ENCODE peak calls at places on chromosomes 13 and 19, in five cellular contexts. One of them, this sample, is unnamed.

GRCh38 chr13:32261567-32261966 is 53.6 kb downstream of the ZAR1L start:
- DNase-seq in fibroblast of villous mesenchyme: peak
- DNase-seq in left ventricle myocardium inferior: peak
- DNase-seq in NB4: no peak
- DNase-seq in AG04450: peak
- DNase-seq in this sample: peak

GRCh38 chr13:94210826-94211225 is 268.7 kb downstream of the DCT start:
- DNase-seq in fibroblast of villous mesenchyme: peak
- DNase-seq in left ventricle myocardium inferior: no peak
- DNase-seq in NB4: peak
- DNase-seq in AG04450: no peak
- DNase-seq in this sample: no peak

GRCh38 chr19:33203529-33203928 is 9.4 kb downstream of the LRP3 start:
- DNase-seq in fibroblast of villous mesenchyme: no peak
- DNase-seq in left ventricle myocardium inferior: no peak
- DNase-seq in NB4: no peak
- DNase-seq in AG04450: no peak
- DNase-seq in this sample: no peak

GRCh38 chr13:93151277-93151676 is 75.3 kb upstream of the GPC6 start:
- DNase-seq in fibroblast of villous mesenchyme: peak
- DNase-seq in left ventricle myocardium inferior: no peak
- DNase-seq in NB4: peak
- DNase-seq in AG04450: peak
- DNase-seq in this sample: peak

GRCh38 chr19:15418112-15418587 is 638 bp downstream of the AKAP8L start:
- DNase-seq in fibroblast of villous mesenchyme: no peak
- DNase-seq in left ventricle myocardium inferior: no peak
- DNase-seq in NB4: no peak
- DNase-seq in AG04450: no peak
- DNase-seq in this sample: peak

GRCh38 chr13:73303858-73304257 is 245.1 kb downstream of the KLF5 start:
- DNase-seq in fibroblast of villous mesenchyme: no peak
- DNase-seq in left ventricle myocardium inferior: no peak
- DNase-seq in NB4: no peak
- DNase-seq in AG04450: no peak
- DNase-seq in this sample: peak

GRCh38 chr13:73451120-73452029 is 392.6 kb downstream of the KLF5 start:
- DNase-seq in fibroblast of villous mesenchyme: no peak
- DNase-seq in left ventricle myocardium inferior: no peak
- DNase-seq in NB4: no peak
- DNase-seq in AG04450: no peak
- DNase-seq in this sample: no peak

GRCh38 chr19:36128392-36128736 is 11.5 kb upstream of the CAPNS1 start:
- DNase-seq in fibroblast of villous mesenchyme: no peak
- DNase-seq in left ventricle myocardium inferior: peak
- DNase-seq in NB4: peak
- DNase-seq in AG04450: no peak
- DNase-seq in this sample: no peak

GRCh38 chr13:51895906-51896888 is 34.4 kb downstream of the CCDC70 start:
- DNase-seq in fibroblast of villous mesenchyme: peak
- DNase-seq in left ventricle myocardium inferior: peak
- DNase-seq in NB4: peak
- DNase-seq in AG04450: peak
- DNase-seq in this sample: peak

GRCh38 chr19:10602330-10603083 is 15.4 kb upstream of the AP1M2 start:
- DNase-seq in fibroblast of villous mesenchyme: peak
- DNase-seq in left ventricle myocardium inferior: peak
- DNase-seq in NB4: peak
- DNase-seq in AG04450: no peak
- DNase-seq in this sample: peak

GRCh38 chr19:7377196-7377595 is 28.5 kb downstream of the ARHGEF18 start:
- DNase-seq in fibroblast of villous mesenchyme: no peak
- DNase-seq in left ventricle myocardium inferior: no peak
- DNase-seq in NB4: no peak
- DNase-seq in AG04450: no peak
- DNase-seq in this sample: no peak

GRCh38 chr13:99307648-99308339 is 595 bp upstream of the GPR183 start:
- DNase-seq in fibroblast of villous mesenchyme: peak
- DNase-seq in left ventricle myocardium inferior: no peak
- DNase-seq in NB4: peak
- DNase-seq in AG04450: no peak
- DNase-seq in this sample: peak

GRCh38 chr19:16266586-16266942 is 58.1 kb upstream of the KLF2 start:
- DNase-seq in fibroblast of villous mesenchyme: no peak
- DNase-seq in left ventricle myocardium inferior: no peak
- DNase-seq in NB4: peak
- DNase-seq in AG04450: no peak
- DNase-seq in this sample: no peak

GRCh38 chr13:113209336-113209879 is at the start of gene CUL4A:
- DNase-seq in fibroblast of villous mesenchyme: peak
- DNase-seq in left ventricle myocardium inferior: peak
- DNase-seq in NB4: peak
- DNase-seq in AG04450: no peak
- DNase-seq in this sample: peak

GRCh38 chr13:114129649-114130062 is 2.8 kb downstream of the RASA3 start:
- DNase-seq in fibroblast of villous mesenchyme: no peak
- DNase-seq in left ventricle myocardium inferior: no peak
- DNase-seq in NB4: peak
- DNase-seq in AG04450: no peak
- DNase-seq in this sample: no peak

GRCh38 chr19:5805465-5806132 is 732 bp downstream of the NRTN start:
- DNase-seq in fibroblast of villous mesenchyme: peak
- DNase-seq in left ventricle myocardium inferior: peak
- DNase-seq in NB4: peak
- DNase-seq in AG04450: no peak
- DNase-seq in this sample: peak

GRCh38 chr19:10899171-10899653 is 27.9 kb downstream of the CARM1 start:
- DNase-seq in fibroblast of villous mesenchyme: no peak
- DNase-seq in left ventricle myocardium inferior: peak
- DNase-seq in NB4: no peak
- DNase-seq in AG04450: no peak
- DNase-seq in this sample: no peak

GRCh38 chr13:99967884-99968520 is 3.6 kb downstream of the ZIC5 start:
- DNase-seq in fibroblast of villous mesenchyme: no peak
- DNase-seq in left ventricle myocardium inferior: no peak
- DNase-seq in NB4: no peak
- DNase-seq in AG04450: no peak
- DNase-seq in this sample: peak

GRCh38 chr13:81487151-81487550 is 1146.2 kb upstream of the SPRY2 start:
- DNase-seq in fibroblast of villous mesenchyme: no peak
- DNase-seq in left ventricle myocardium inferior: no peak
- DNase-seq in NB4: peak
- DNase-seq in AG04450: no peak
- DNase-seq in this sample: peak

GRCh38 chr13:66501187-66501586 is 728.9 kb downstream of the PCDH9 start:
- DNase-seq in fibroblast of villous mesenchyme: peak
- DNase-seq in left ventricle myocardium inferior: no peak
- DNase-seq in NB4: no peak
- DNase-seq in AG04450: no peak
- DNase-seq in this sample: peak

GRCh38 chr19:51097166-51097736 is 11.0 kb downstream of the CTU1 start:
- DNase-seq in fibroblast of villous mesenchyme: peak
- DNase-seq in left ventricle myocardium inferior: peak
- DNase-seq in NB4: peak
- DNase-seq in AG04450: no peak
- DNase-seq in this sample: peak

GRCh38 chr19:32691291-32691951 is at the start of gene NUDT19:
- DNase-seq in fibroblast of villous mesenchyme: peak
- DNase-seq in left ventricle myocardium inferior: peak
- DNase-seq in NB4: peak
- DNase-seq in AG04450: peak
- DNase-seq in this sample: peak

GRCh38 chr13:42876810-42877550 is 95.6 kb downstream of the FAM216B start:
- DNase-seq in fibroblast of villous mesenchyme: peak
- DNase-seq in left ventricle myocardium inferior: no peak
- DNase-seq in NB4: no peak
- DNase-seq in AG04450: no peak
- DNase-seq in this sample: peak

GRCh38 chr19:39645800-39646411 is 9.8 kb upstream of the LGALS16 start:
- DNase-seq in fibroblast of villous mesenchyme: peak
- DNase-seq in left ventricle myocardium inferior: no peak
- DNase-seq in NB4: peak
- DNase-seq in AG04450: no peak
- DNase-seq in this sample: peak

GRCh38 chr19:38143847-38144246 is 80.2 kb downstream of the DPF1 start:
- DNase-seq in fibroblast of villous mesenchyme: no peak
- DNase-seq in left ventricle myocardium inferior: no peak
- DNase-seq in NB4: peak
- DNase-seq in AG04450: no peak
- DNase-seq in this sample: no peak
- TF ChIP-seq CTCF in fibroblast of villous mesenchyme: peak
- TF ChIP-seq CTCF in left ventricle myocardium inferior: no peak
- TF ChIP-seq CTCF in NB4: peak
- TF ChIP-seq CTCF in AG04450: peak
- TF ChIP-seq CTCF in this sample: peak

DNA sequence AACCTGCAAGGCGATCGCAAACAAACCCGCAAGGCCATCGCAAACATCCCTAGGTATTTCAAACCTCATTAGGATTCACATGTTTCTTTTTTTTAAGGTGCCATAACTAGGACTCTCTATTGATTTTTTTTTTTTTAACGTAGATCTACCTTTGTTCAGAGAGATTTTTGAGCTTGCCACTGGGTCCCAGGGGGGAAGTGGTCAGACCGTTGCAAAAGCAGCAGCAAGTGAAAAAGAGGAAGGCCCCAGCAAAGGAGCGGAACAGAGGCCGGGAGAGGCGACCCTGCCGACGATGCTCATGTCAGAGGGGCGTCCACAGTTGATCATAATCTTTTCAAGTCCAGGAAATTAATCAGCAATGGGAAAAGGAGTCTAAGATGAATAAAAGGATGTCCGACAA is 32.7 kb upstream of the FLT1 start:
- DNase-seq in fibroblast of villous mesenchyme: no peak
- DNase-seq in left ventricle myocardium inferior: no peak
- DNase-seq in NB4: peak
- DNase-seq in AG04450: no peak
- DNase-seq in this sample: no peak
- H3K4me3 ChIP-seq in fibroblast of villous mesenchyme: no peak
- H3K4me3 ChIP-seq in left ventricle myocardium inferior: no peak
- H3K4me3 ChIP-seq in NB4: no peak
- H3K4me3 ChIP-seq in AG04450: no peak
- H3K4me3 ChIP-seq in this sample: no peak

GRCh38 chr19:18251587-18252369 is 22.5 kb downstream of the IQCN start:
- DNase-seq in fibroblast of villous mesenchyme: peak
- DNase-seq in left ventricle myocardium inferior: peak
- DNase-seq in NB4: peak
- DNase-seq in AG04450: peak
- DNase-seq in this sample: peak
- TF ChIP-seq CTCF in fibroblast of villous mesenchyme: peak
- TF ChIP-seq CTCF in left ventricle myocardium inferior: peak
- TF ChIP-seq CTCF in NB4: peak
- TF ChIP-seq CTCF in AG04450: peak
- TF ChIP-seq CTCF in this sample: peak

GRCh38 chr19:35043906-35044305 is 2.4 kb downstream of the HPN start:
- DNase-seq in fibroblast of villous mesenchyme: no peak
- DNase-seq in left ventricle myocardium inferior: no peak
- DNase-seq in NB4: no peak
- DNase-seq in AG04450: no peak
- DNase-seq in this sample: no peak

GRCh38 chr19:35040826-35041547 is 534 bp upstream of the HPN start:
- DNase-seq in fibroblast of villous mesenchyme: peak
- DNase-seq in left ventricle myocardium inferior: peak
- DNase-seq in NB4: no peak
- DNase-seq in AG04450: no peak
- DNase-seq in this sample: peak

GRCh38 chr19:35041548-35042055 is at the start of gene HPN:
- DNase-seq in fibroblast of villous mesenchyme: no peak
- DNase-seq in left ventricle myocardium inferior: no peak
- DNase-seq in NB4: no peak
- DNase-seq in AG04450: no peak
- DNase-seq in this sample: no peak

GRCh38 chr19:35042954-35043604 is 1.6 kb downstream of the HPN start:
- DNase-seq in fibroblast of villous mesenchyme: no peak
- DNase-seq in left ventricle myocardium inferior: no peak
- DNase-seq in NB4: no peak
- DNase-seq in AG04450: no peak
- DNase-seq in this sample: no peak

GRCh38 chr19:35042056-35042730 is 672 bp downstream of the HPN start:
- DNase-seq in fibroblast of villous mesenchyme: no peak
- DNase-seq in left ventricle myocardium inferior: no peak
- DNase-seq in NB4: no peak
- DNase-seq in AG04450: no peak
- DNase-seq in this sample: no peak
- H3K4me3 ChIP-seq in fibroblast of villous mesenchyme: no peak
- H3K4me3 ChIP-seq in left ventricle myocardium inferior: no peak
- H3K4me3 ChIP-seq in NB4: no peak
- H3K4me3 ChIP-seq in AG04450: no peak
- H3K4me3 ChIP-seq in this sample: no peak

GRCh38 chr19:49812997-49813861 is at the start of gene FUZ:
- DNase-seq in fibroblast of villous mesenchyme: peak
- DNase-seq in left ventricle myocardium inferior: peak
- DNase-seq in NB4: peak
- DNase-seq in AG04450: peak
- DNase-seq in this sample: peak
- TF ChIP-seq CTCF in fibroblast of villous mesenchyme: peak
- TF ChIP-seq CTCF in left ventricle myocardium inferior: peak
- TF ChIP-seq CTCF in NB4: peak
- TF ChIP-seq CTCF in AG04450: peak
- TF ChIP-seq CTCF in this sample: peak

DNA sequence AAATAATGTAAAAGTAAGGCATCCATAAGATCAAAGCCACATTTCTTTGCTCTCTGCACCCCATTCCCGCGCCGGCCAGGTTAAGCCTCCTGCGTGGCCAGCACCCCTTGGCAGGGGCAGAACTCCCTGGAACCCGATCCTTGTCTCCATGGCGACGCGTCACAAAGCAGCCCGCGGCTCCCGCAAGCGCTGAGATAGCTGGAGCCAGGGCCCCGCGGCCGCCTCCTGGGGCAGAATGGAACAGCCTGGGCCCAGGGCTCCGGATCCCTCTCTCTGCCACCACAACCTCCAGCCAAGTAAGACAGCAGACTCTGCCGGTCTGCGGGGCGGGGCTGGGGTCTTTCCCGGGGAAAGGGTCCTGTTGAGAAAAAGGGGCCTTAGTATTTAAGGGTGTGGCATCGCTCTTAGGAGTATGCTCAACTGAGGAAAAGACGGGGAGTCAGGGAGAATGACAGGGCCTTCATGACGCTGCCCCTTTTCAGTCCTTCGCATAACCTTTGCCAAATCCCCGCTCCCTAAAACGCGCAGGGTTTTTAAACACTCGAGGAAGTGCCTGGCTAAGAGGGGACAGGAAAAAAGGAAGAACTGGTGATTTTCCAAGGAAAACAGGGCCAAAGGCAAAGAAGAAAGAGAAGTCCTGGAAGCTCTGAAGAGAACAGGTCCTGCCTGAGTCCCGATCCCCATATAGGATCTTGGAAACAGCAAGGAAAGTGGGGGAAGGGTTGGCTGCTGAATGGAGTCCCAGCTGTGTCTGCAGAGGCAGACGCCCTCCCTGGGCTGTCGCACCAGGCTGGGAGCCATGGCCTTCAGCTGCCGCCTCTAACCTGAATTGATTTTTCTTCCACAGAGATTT is at the start of gene TEX26:
- DNase-seq in fibroblast of villous mesenchyme: no peak
- DNase-seq in left ventricle myocardium inferior: no peak
- DNase-seq in NB4: no peak
- DNase-seq in AG04450: no peak
- DNase-seq in this sample: peak
- H3K4me3 ChIP-seq in fibroblast of villous mesenchyme: no peak
- H3K4me3 ChIP-seq in left ventricle myocardium inferior: peak
- H3K4me3 ChIP-seq in NB4: no peak
- H3K4me3 ChIP-seq in AG04450: peak
- H3K4me3 ChIP-seq in this sample: peak